ENCODE peak calls at places on chromosomes 16 and 17, in seven cellular contexts. E is pancreas, H is lung, L is GM23248, Z is stomach, W is left ventricle myocardium inferior, M is lower lobe of right lung. P is an unnamed sample.

GRCh38 chr16:20763461-20764232 is at the start of gene ACSM3:
- DNase-seq in E (peak; percentile 89), H (peak; percentile 88), L (peak; percentile 74), Z (peak; percentile 78), W (no peak), M (no peak), P (no peak)

GRCh38 chr16:15466131-15466530 is 31.7 kb downstream of the BMERB1 start:
- DNase-seq in E (no peak), H (no peak), L (no peak), Z (no peak), W (no peak), M (no peak), P (no peak)

GRCh38 chr16:82031116-82032084 is 3.7 kb upstream of the HSD17B2 start:
- DNase-seq in E (no peak), H (no peak), L (peak; percentile 83), Z (no peak), W (no peak), M (no peak), P (no peak)

GRCh38 chr16:88309905-88310259 is 72.9 kb upstream of the ZNF469 start:
- DNase-seq in E (no peak), H (no peak), L (no peak), Z (no peak), W (peak; percentile 4), M (no peak), P (no peak)

GRCh38 chr17:73595068-73595865 is 49.0 kb downstream of the SDK2 start:
- DNase-seq in E (no peak), H (peak; percentile 39), L (no peak), Z (peak; percentile 31), W (peak; percentile 74), M (peak; percentile 57), P (peak; percentile 17)

GRCh38 chr16:11310997-11311561 is 29.9 kb upstream of the PRM1 start:
- DNase-seq in E (no peak), H (no peak), L (no peak), Z (no peak), W (no peak), M (no peak), P (no peak)

GRCh38 chr17:882827-883585 is 96.6 kb downstream of the NXN start:
- DNase-seq in E (peak; percentile 84), H (no peak), L (peak; percentile 26), Z (peak; percentile 78), W (peak; percentile 78), M (no peak), P (peak; percentile 69)

GRCh38 chr16:57537596-57538234 is 1.3 kb upstream of the CCDC102A start:
- DNase-seq in E (no peak), H (no peak), L (no peak), Z (no peak), W (no peak), M (peak; percentile 28), P (no peak)

GRCh38 chr16:84648595-84649510 is 542 bp downstream of the KLHL36 start:
- DNase-seq in E (peak; percentile 75), H (peak; percentile 45), L (peak; percentile 40), Z (peak; percentile 68), W (peak; percentile 69), M (peak; percentile 79), P (peak; percentile 52)

GRCh38 chr17:58383892-58384462 is 32.0 kb upstream of the SUPT4H1 start:
- DNase-seq in E (no peak), H (no peak), L (no peak), Z (no peak), W (no peak), M (no peak), P (no peak)

GRCh38 chr16:28120754-28121153 is 57.2 kb upstream of the GSG1L start:
- DNase-seq in E (no peak), H (no peak), L (no peak), Z (no peak), W (no peak), M (no peak), P (no peak)

GRCh38 chr16:77564791-77565390 is 130.1 kb upstream of the ADAMTS18 start:
- DNase-seq in E (no peak), H (no peak), L (peak; percentile 42), Z (no peak), W (no peak), M (no peak), P (no peak)

GRCh38 chr17:35548213-35548810 is 10.8 kb upstream of the SLFN12L start:
- DNase-seq in E (no peak), H (no peak), L (no peak), Z (no peak), W (no peak), M (no peak), P (no peak)

GRCh38 chr16:17224859-17225258 is 245.9 kb downstream of the XYLT1 start:
- DNase-seq in E (peak; percentile 68), H (peak; percentile 42), L (peak; percentile 78), Z (peak; percentile 36), W (peak; percentile 30), M (no peak), P (peak; percentile 27)

GRCh38 chr16:1532081-1532760 is 1.2 kb upstream of the TMEM204 start:
- DNase-seq in E (no peak), H (no peak), L (peak; percentile 58), Z (peak; percentile 51), W (peak; percentile 91), M (no peak), P (peak; percentile 69)

GRCh38 chr17:54948380-54948779 is 20.1 kb downstream of the COX11 start:
- DNase-seq in E (no peak), H (no peak), L (peak; percentile 90), Z (no peak), W (no peak), M (no peak), P (no peak)

GRCh38 chr16:87634411-87634810 is 32.1 kb downstream of the JPH3 start:
- DNase-seq in E (no peak), H (no peak), L (no peak), Z (no peak), W (no peak), M (no peak), P (no peak)

GRCh38 chr16:192686-193085 is 12.4 kb downstream of the HBQ1 start:
- DNase-seq in E (no peak), H (no peak), L (no peak), Z (no peak), W (no peak), M (no peak), P (no peak)

GRCh38 chr16:58481226-58481869 is 18.6 kb upstream of the NDRG4 start:
- DNase-seq in E (no peak), H (no peak), L (no peak), Z (no peak), W (no peak), M (no peak), P (no peak)

GRCh38 chr17:43114101-43114691 is 11.0 kb downstream of the BRCA1 start:
- DNase-seq in E (no peak), H (no peak), L (no peak), Z (no peak), W (no peak), M (no peak), P (no peak)

GRCh38 chr16:85857406-85857805 is 41.6 kb upstream of the IRF8 start:
- DNase-seq in E (no peak), H (no peak), L (no peak), Z (no peak), W (no peak), M (no peak), P (no peak)

GRCh38 chr17:35242158-35242804 is 591 bp upstream of the SLFN5 start:
- DNase-seq in E (peak; percentile 82), H (peak; percentile 80), L (peak; percentile 73), Z (peak; percentile 85), W (peak; percentile 35), M (peak; percentile 86), P (peak; percentile 33)

GRCh38 chr17:8420041-8420934 is 15.4 kb upstream of the NDEL1 start:
- DNase-seq in E (peak; percentile 92), H (peak; percentile 84), L (peak; percentile 59), Z (peak; percentile 94), W (peak; percentile 47), M (peak; percentile 74), P (peak; percentile 82)

GRCh38 chr17:4944163-4944553 is 4.1 kb downstream of the RNF167 start:
- DNase-seq in E (no peak), H (no peak), L (no peak), Z (no peak), W (no peak), M (no peak), P (no peak)

GRCh38 chr17:32319548-32319905 is 22.4 kb downstream of the C17orf75 start:
- DNase-seq in E (peak; percentile 55), H (peak; percentile 80), L (peak; percentile 72), Z (peak; percentile 83), W (peak; percentile 78), M (peak; percentile 84), P (peak; percentile 76)

DNA sequence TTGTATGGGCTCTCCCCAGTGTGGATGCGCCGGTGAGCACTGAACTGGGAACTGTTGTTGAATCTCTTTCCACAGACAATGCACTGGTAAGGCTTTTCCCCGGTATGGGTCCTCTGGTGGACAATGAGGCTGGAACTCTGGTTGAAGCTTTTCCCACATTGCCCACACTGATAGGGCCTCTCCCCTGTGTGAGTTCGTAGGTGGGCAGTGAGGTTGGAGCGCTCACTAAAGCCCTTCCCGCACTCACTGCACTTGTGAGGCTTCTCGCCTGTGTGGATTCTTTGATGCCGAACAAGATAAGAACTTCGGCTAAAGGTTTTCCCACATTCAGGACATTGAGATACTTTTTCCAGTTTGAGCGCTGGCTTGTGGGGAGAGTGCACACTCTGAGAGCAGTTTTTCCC is 17.8 kb downstream of the ZSCAN32 start:
- DNase-seq in E (no peak), H (no peak), L (peak; percentile 5), Z (no peak), W (no peak), M (no peak), P (no peak)
- H3K4me3 ChIP-seq in E (no peak overlapping the region), H (no peak overlapping the region), L (no peak overlapping the region), Z (no peak overlapping the region), W (no peak overlapping the region), M (no peak overlapping the region), P (peak overlapping the region; percentile 10)

GRCh38 chr16:53780051-53780450 is 76.1 kb downstream of the FTO start:
- DNase-seq in E (peak; percentile 15), H (no peak), L (no peak), Z (peak; percentile 50), W (no peak), M (no peak), P (no peak)
- H3K4me1 ChIP-seq in E (peaks cover 47% of the 10 kb centered on the region), H (peaks cover 5% of the 10 kb centered on the region), L (peaks cover 62% of the 10 kb centered on the region), Z (peaks cover 71% of the 10 kb centered on the region), W (peaks cover 43% of the 10 kb centered on the region), M (peaks cover 55% of the 10 kb centered on the region), P (peaks cover 25% of the 10 kb centered on the region)

GRCh38 chr16:25691519-25692091 is at the start of gene HS3ST4:
- DNase-seq in E (no peak), H (no peak), L (peak; percentile 5), Z (peak; percentile 43), W (no peak), M (no peak), P (no peak)
- H3K27me3 ChIP-seq in E (no peaks in the 10 kb centered on the region), H (peaks cover 13% of the 10 kb centered on the region), L (peaks cover 61% of the 10 kb centered on the region), Z (peaks cover 23% of the 10 kb centered on the region), W (peaks cover 88% of the 10 kb centered on the region), M (peaks cover 67% of the 10 kb centered on the region), P (peaks cover 75% of the 10 kb centered on the region)

GRCh38 chr17:75571197-75571884 is 16.3 kb upstream of the MYO15B start:
- DNase-seq in E (no peak), H (peak; percentile 51), L (no peak), Z (peak; percentile 48), W (no peak), M (peak; percentile 76), P (no peak)

GRCh38 chr17:75570034-75570676 is 17.4 kb upstream of the MYO15B start:
- DNase-seq in E (no peak), H (no peak), L (no peak), Z (no peak), W (no peak), M (no peak), P (no peak)

GRCh38 chr17:75571885-75572215 is 15.8 kb upstream of the MYO15B start:
- DNase-seq in E (no peak), H (no peak), L (no peak), Z (no peak), W (no peak), M (no peak), P (no peak)

GRCh38 chr17:75568412-75569255 is 19.0 kb upstream of the MYO15B start:
- DNase-seq in E (no peak), H (no peak), L (no peak), Z (no peak), W (no peak), M (no peak), P (no peak)

GRCh38 chr17:75570772-75571171 is 16.8 kb upstream of the MYO15B start:
- DNase-seq in E (no peak), H (no peak), L (no peak), Z (no peak), W (no peak), M (no peak), P (no peak)
- H3K4me3 ChIP-seq in E (no peak overlapping the region), H (no peak overlapping the region), L (no peak overlapping the region), Z (no peak overlapping the region), W (no peak overlapping the region), M (no peak overlapping the region), P (no peak overlapping the region)

P was measured in heart right ventricle.